ENCODE peak calls at places on chromosomes 1 and 21, in four cellular contexts. J is dorsolateral prefrontal cortex, Y is cardiac muscle cell, R is heart left ventricle. G is an unnamed sample.

GRCh38 chr1:203058674-203058931 is 27.2 kb downstream of the MYOG start:
- DNase-seq in J (no peak), Y (no peak), R (no peak), G (no peak)

GRCh38 chr1:101025283-101025679 is 303 bp downstream of the DPH5 start:
- DNase-seq in J (no peak), Y (peak), R (no peak), G (no peak)

GRCh38 chr1:204984499-204984898 is 58.5 kb upstream of the CNTN2 start:
- DNase-seq in J (no peak), Y (no peak), R (no peak), G (no peak)

GRCh38 chr1:25431495-25432363 is 1.0 kb downstream of the MACO1 start:
- DNase-seq in J (no peak), Y (no peak), R (peak), G (peak)

GRCh38 chr1:226604846-226605572 is 56.4 kb downstream of the STUM start:
- DNase-seq in J (no peak), Y (no peak), R (peak), G (no peak)

GRCh38 chr1:54886724-54887664 is at the start of gene DHCR24:
- DNase-seq in J (peak), Y (peak), R (peak), G (peak)

GRCh38 chr21:34534522-34534921 is 22.5 kb upstream of the KCNE1 start:
- DNase-seq in J (peak), Y (no peak), R (no peak), G (no peak)

GRCh38 chr1:18955442-18956188 is 861 bp downstream of the IFFO2 start:
- DNase-seq in J (no peak), Y (peak), R (peak), G (peak)

GRCh38 chr1:115874929-115875328 is 34.0 kb upstream of the NHLH2 start:
- DNase-seq in J (no peak), Y (no peak), R (no peak), G (no peak)

GRCh38 chr1:227532019-227532619 is 31.2 kb upstream of the ZNF678 start:
- DNase-seq in J (no peak), Y (no peak), R (no peak), G (no peak)

GRCh38 chr21:16532841-16533240 is 803.1 kb downstream of the USP25 start:
- DNase-seq in J (no peak), Y (no peak), R (no peak), G (no peak)

GRCh38 chr1:9233241-9233941 is 1.2 kb upstream of the H6PD start:
- DNase-seq in J (peak), Y (no peak), R (peak), G (peak)

GRCh38 chr1:203455706-203456105 is 19.9 kb upstream of the PRELP start:
- DNase-seq in J (no peak), Y (no peak), R (no peak), G (no peak)

GRCh38 chr1:20721117-20722061 is 3.6 kb upstream of the KIF17 start:
- DNase-seq in J (no peak), Y (no peak), R (no peak), G (no peak)

GRCh38 chr1:32468791-32469190 is 3.9 kb downstream of the ZBTB8B start:
- DNase-seq in J (no peak), Y (no peak), R (no peak), G (no peak)

GRCh38 chr1:32465541-32466002 is 700 bp downstream of the ZBTB8B start:
- DNase-seq in J (no peak), Y (no peak), R (no peak), G (no peak)

GRCh38 chr1:32464716-32465540 is at the start of gene ZBTB8B:
- DNase-seq in J (peak), Y (peak), R (peak), G (peak)

GRCh38 chr1:32464191-32464715 is 619 bp upstream of the ZBTB8B start:
- DNase-seq in J (no peak), Y (peak), R (no peak), G (no peak)

GRCh38 chr1:32466761-32467160 is 1.9 kb downstream of the ZBTB8B start:
- DNase-seq in J (no peak), Y (no peak), R (no peak), G (no peak)
- H3K4me3 ChIP-seq in J (no peak), Y (no peak), R (no peak), G (no peak)

GRCh38 chr1:245779797-245780529 is 625.2 kb downstream of the KIF26B start:
- DNase-seq in J (no peak), Y (no peak), R (no peak), G (no peak)
- TF ChIP-seq CTCF in J (no peak), Y (no peak), R (no peak), G (no peak)

DNA sequence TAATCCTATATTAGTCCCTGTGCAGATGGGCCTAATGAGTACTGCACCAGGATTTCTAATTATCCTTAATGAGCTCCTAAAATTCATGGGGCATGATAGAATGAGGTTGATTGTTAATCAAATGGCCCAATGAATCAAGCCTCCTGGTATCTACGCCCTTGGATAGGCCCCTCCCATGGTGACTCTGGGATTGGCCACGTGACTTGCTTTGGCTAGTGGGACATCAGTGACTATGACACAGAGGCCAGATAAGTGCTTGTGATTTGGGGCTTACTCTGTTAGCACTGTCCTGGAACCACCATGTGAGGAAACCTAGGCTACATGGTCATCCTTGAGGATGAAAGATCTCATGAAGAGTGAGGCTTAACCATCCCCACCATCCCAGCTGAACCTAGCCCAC is 41.7 kb upstream of the TENT5B start:
- DNase-seq in J (no peak), Y (no peak), R (no peak), G (no peak)
- H3K4me3 ChIP-seq in J (no peak), Y (no peak), R (no peak), G (no peak)

GRCh38 chr1:152479792-152480595 is 30.6 kb upstream of the LCE5A start:
- DNase-seq in J (no peak), Y (no peak), R (peak), G (no peak)
- TF ChIP-seq CTCF in J (peak), Y (peak), R (peak), G (no peak)

G was measured in prostate gland.